ENCODE peak calls at places on chromosome 15, in six cellular contexts. C is dorsolateral prefrontal cortex, E is WERI-Rb-1, L is suprapubic skin, F is A549, Z is epithelial cell of esophagus. U is an unnamed sample.

GRCh38 chr15:82543155-82543554 is 2.9 kb upstream of the RPS17 start:
- DNase-seq in Z (no peak), E (no peak), L (no peak), F (no peak), C (no peak), U (no peak)

GRCh38 chr15:100889359-100890058 is 9.9 kb downstream of the ALDH1A3 start:
- DNase-seq in C (no peak), Z (peak; percentile 94), F (no peak), L (peak; percentile 72), E (no peak), U (no peak)

GRCh38 chr15:63157891-63158431 is 684 bp upstream of the RPS27L start:
- DNase-seq in E (peak; percentile 76), C (peak; percentile 48), F (peak; percentile 87), Z (peak; percentile 52), L (peak; percentile 73), U (no peak)

GRCh38 chr15:70151008-70151407 is 53.3 kb upstream of the TLE3 start:
- DNase-seq in F (no peak), L (no peak), C (no peak), E (no peak), Z (no peak), U (no peak)

GRCh38 chr15:59366368-59367021 is 6.2 kb downstream of the MYO1E start:
- DNase-seq in C (no peak), Z (peak; percentile 45), E (no peak), F (no peak), L (no peak), U (no peak)

GRCh38 chr15:100572362-100572983 is 29.5 kb downstream of the LINS1 start:
- DNase-seq in F (peak; percentile 29), C (no peak), L (no peak), E (no peak), Z (peak; percentile 45), U (peak; percentile 6)

GRCh38 chr15:42931702-42932486 is 11.3 kb upstream of the TTBK2 start:
- DNase-seq in F (no peak), Z (no peak), C (no peak), E (no peak), L (no peak), U (no peak)

GRCh38 chr15:33007295-33007855 is 187.1 kb downstream of the FMN1 start:
- DNase-seq in E (no peak), L (no peak), F (peak; percentile 31), C (no peak), Z (peak; percentile 40), U (no peak)

GRCh38 chr15:79598639-79599038 is 166.5 kb downstream of the MINAR1 start:
- DNase-seq in C (no peak), E (no peak), Z (no peak), L (no peak), F (no peak), U (no peak)

GRCh38 chr15:31471731-31472430 is 145.2 kb downstream of the KLF13 start:
- DNase-seq in C (no peak), L (peak; percentile 43), F (no peak), Z (peak; percentile 64), E (peak; percentile 41), U (no peak)

GRCh38 chr15:101047301-101047781 is 128.2 kb downstream of the LRRK1 start:
- DNase-seq in Z (no peak), F (no peak), E (peak; percentile 4), C (no peak), L (peak; percentile 18), U (no peak)

GRCh38 chr15:42159381-42160015 is 3.1 kb upstream of the PLA2G4F start:
- DNase-seq in L (no peak), E (no peak), Z (no peak), F (no peak), C (no peak), U (no peak)

GRCh38 chr15:47386459-47386858 is 330.8 kb upstream of the SEMA6D start:
- DNase-seq in Z (no peak), C (no peak), F (no peak), L (no peak), E (no peak), U (no peak)

GRCh38 chr15:47383102-47383501 is 334.2 kb upstream of the SEMA6D start:
- DNase-seq in L (no peak), Z (peak; percentile 70), E (no peak), F (no peak), C (no peak), U (no peak)

GRCh38 chr15:47384316-47384715 is 333.0 kb upstream of the SEMA6D start:
- DNase-seq in C (peak; percentile 43), F (no peak), E (peak; percentile 86), L (no peak), Z (peak; percentile 92), U (no peak)

GRCh38 chr15:47383801-47384200 is 333.5 kb upstream of the SEMA6D start:
- DNase-seq in Z (no peak), L (no peak), E (no peak), C (no peak), F (no peak), U (no peak)

DNA sequence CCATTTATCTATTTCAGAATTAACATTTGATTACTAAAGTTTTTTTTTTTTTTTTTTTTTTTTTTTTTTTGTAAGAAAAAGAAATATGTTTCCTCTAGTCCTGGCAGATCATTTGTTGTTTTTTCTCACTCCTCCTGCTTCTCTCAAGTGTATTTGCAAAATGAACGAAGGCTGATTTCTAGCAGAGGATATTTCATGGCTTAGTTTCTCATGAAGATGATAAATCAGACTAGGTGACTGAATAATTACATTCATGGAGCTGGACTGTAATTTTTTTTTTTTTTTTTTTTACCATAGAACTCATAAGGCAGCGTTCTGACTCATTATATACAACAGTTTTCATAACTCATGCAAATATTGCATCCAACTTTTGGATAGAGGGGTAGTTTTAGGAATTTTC is 332.5 kb upstream of the SEMA6D start:
- DNase-seq in C (no peak), L (no peak), E (no peak), F (no peak), Z (no peak), U (no peak)
- H3K4me3 ChIP-seq in C (no peak overlapping the region), L (no peak overlapping the region), E (no peak overlapping the region), F (no peak overlapping the region), Z (no peak overlapping the region), U (no peak overlapping the region)

DNA sequence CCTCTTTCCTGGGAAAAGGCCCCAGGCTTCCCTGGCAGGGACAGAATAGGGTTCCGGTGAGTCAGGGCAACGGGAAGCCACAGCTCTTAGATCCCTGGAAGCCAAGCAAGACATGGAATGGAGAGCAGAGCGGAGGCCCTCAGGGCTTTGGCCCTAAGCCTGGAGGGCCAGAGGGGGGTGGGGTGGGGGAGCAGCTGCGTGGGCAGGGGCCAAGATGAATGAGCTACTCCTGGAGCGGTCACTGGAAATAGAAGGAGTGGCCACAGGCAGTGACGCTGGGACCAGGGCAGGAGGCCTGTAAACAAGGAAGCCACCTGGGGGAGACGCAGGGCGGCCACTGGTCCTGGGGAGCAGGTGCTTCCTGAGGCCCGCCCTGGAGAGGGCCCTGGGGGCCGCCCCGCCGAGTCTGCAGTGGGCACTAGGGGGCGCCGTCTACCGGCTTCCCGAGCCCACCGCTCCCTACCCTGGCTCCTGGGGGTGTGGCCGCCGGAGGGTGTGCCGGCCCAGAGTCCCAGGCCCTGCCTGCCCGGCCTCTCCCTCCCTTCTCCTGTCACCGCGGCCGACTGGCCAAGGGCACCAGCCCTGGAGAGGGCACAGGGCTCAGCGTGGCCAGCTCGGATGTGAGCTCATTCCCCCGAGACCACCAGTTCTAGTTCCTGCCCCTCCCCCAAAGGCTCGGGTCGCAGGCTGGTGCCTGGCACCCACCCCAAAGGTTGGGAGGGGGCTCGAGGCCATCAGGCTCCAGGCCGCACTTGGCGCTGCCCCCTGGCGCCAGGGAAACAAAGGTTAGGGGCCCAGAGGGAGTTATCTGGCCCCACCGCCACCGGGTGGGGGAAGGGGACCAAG is 12.1 kb downstream of the VPS18 start:
- DNase-seq in F (no peak), L (peak; percentile 91), E (peak; percentile 92), Z (peak; percentile 70), C (peak; percentile 66), U (no peak)
- H3K4me3 ChIP-seq in F (peak overlapping the region; percentile 41), L (peak overlapping the region; percentile 43), E (peak overlapping the region; percentile 57), Z (peak overlapping the region; percentile 15), C (peak overlapping the region; percentile 53), U (peak overlapping the region; percentile 89)

DNA sequence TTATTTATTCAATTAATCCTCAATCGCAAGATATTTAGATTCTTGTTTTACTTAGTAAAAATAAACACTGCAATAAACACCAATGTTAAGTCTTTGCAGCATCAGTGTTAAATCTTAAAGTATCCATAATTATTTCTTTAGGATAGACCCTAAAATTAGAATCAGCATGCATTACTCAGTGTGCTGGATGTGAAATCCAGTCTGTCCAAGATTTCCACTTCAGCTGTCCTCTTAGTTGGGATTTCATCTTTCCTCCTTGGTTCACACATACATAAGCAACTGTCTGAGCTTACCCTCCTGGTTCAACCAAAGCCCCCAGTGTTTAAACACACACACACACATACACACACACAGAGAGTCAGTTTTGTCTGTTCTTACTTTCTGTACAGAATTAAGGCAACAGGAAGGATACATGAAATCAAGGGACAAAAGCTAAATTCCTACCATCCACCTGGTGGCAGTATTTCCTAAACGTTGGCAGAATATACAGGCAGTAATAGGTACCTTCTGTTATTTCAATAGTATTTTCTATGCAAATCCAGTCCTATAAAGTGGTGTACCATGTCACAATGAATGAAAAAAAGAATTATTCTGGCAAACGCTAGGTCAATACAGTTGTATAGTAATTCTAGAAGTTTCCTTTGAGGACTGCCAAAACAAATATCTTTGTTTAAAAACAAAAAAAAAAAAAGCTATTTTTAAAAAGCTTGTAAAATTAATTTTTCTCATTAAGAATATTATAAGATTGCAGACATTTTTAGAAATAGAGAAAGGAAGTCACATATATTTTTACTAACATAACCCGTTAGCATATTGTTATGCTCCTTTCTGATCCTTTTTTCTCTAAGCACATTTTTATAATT is 27.3 kb upstream of the DMXL2 start:
- DNase-seq in F (peak; percentile 75), Z (peak; percentile 84), C (no peak), E (peak; percentile 47), L (no peak), U (peak; percentile 28)
- H3K4me3 ChIP-seq in F (no peak overlapping the region), Z (no peak overlapping the region), C (no peak overlapping the region), E (no peak overlapping the region), L (no peak overlapping the region), U (no peak overlapping the region)

GRCh38 chr15:94255540-94255939 is 24.2 kb downstream of the MCTP2 start:
- DNase-seq in E (no peak), Z (no peak), L (no peak), C (no peak), F (no peak), U (no peak)
- H3K4me3 ChIP-seq in E (no peak overlapping the region), Z (no peak overlapping the region), L (no peak overlapping the region), C (no peak overlapping the region), F (no peak overlapping the region), U (peak overlapping the region; percentile 45)

U was measured in SK-N-MC.